ENCODE peak calls at places on chromosomes 5 and 9, in eight cellular contexts. One of them, this sample, is unnamed.

GRCh38 chr9:96139592-96140251 is 162.3 kb downstream of the HSD17B3 start:
- DNase-seq in mesothelial cell of epicardium: no peak
- DNase-seq in endothelial cell: no peak
- DNase-seq in HCT116: no peak
- DNase-seq in dorsolateral prefrontal cortex: peak; percentile 55
- DNase-seq in A549: peak; percentile 48
- DNase-seq in neural progenitor cell: no peak
- DNase-seq in pancreas: no peak
- DNase-seq in this sample: no peak

GRCh38 chr9:114156658-114157421 is 1.5 kb downstream of the COL27A1 start:
- DNase-seq in mesothelial cell of epicardium: peak; percentile 62
- DNase-seq in endothelial cell: peak; percentile 46
- DNase-seq in HCT116: no peak
- DNase-seq in dorsolateral prefrontal cortex: peak; percentile 87
- DNase-seq in A549: peak; percentile 53
- DNase-seq in neural progenitor cell: peak; percentile 68
- DNase-seq in pancreas: peak; percentile 51
- DNase-seq in this sample: peak; percentile 63

GRCh38 chr5:15615859-15616258 is 115.9 kb downstream of the FBXL7 start:
- DNase-seq in mesothelial cell of epicardium: no peak
- DNase-seq in endothelial cell: no peak
- DNase-seq in HCT116: no peak
- DNase-seq in dorsolateral prefrontal cortex: no peak
- DNase-seq in A549: no peak
- DNase-seq in neural progenitor cell: no peak
- DNase-seq in pancreas: no peak
- DNase-seq in this sample: no peak

GRCh38 chr9:21568484-21568883 is 86.4 kb upstream of the IFNE start:
- DNase-seq in mesothelial cell of epicardium: no peak
- DNase-seq in endothelial cell: no peak
- DNase-seq in HCT116: no peak
- DNase-seq in dorsolateral prefrontal cortex: no peak
- DNase-seq in A549: no peak
- DNase-seq in neural progenitor cell: no peak
- DNase-seq in pancreas: no peak
- DNase-seq in this sample: no peak

GRCh38 chr9:135088979-135089847 is 1.7 kb downstream of the OLFM1 start:
- DNase-seq in mesothelial cell of epicardium: no peak
- DNase-seq in endothelial cell: no peak
- DNase-seq in HCT116: no peak
- DNase-seq in dorsolateral prefrontal cortex: no peak
- DNase-seq in A549: no peak
- DNase-seq in neural progenitor cell: no peak
- DNase-seq in pancreas: no peak
- DNase-seq in this sample: no peak

GRCh38 chr9:130539473-130540223 is 39.7 kb upstream of the FUBP3 start:
- DNase-seq in mesothelial cell of epicardium: no peak
- DNase-seq in endothelial cell: no peak
- DNase-seq in HCT116: peak; percentile 40
- DNase-seq in dorsolateral prefrontal cortex: peak; percentile 52
- DNase-seq in A549: peak; percentile 59
- DNase-seq in neural progenitor cell: no peak
- DNase-seq in pancreas: peak; percentile 23
- DNase-seq in this sample: no peak

GRCh38 chr5:5882706-5883105 is 460.2 kb downstream of the ICE1 start:
- DNase-seq in mesothelial cell of epicardium: no peak
- DNase-seq in endothelial cell: no peak
- DNase-seq in HCT116: no peak
- DNase-seq in dorsolateral prefrontal cortex: no peak
- DNase-seq in A549: no peak
- DNase-seq in neural progenitor cell: no peak
- DNase-seq in pancreas: no peak
- DNase-seq in this sample: no peak

GRCh38 chr5:76607353-76607871 is 15.8 kb downstream of the F2RL2 start:
- DNase-seq in mesothelial cell of epicardium: no peak
- DNase-seq in endothelial cell: no peak
- DNase-seq in HCT116: no peak
- DNase-seq in dorsolateral prefrontal cortex: no peak
- DNase-seq in A549: no peak
- DNase-seq in neural progenitor cell: peak; percentile 66
- DNase-seq in pancreas: no peak
- DNase-seq in this sample: peak; percentile 6

GRCh38 chr9:18189876-18190670 is 283.9 kb upstream of the ADAMTSL1 start:
- DNase-seq in mesothelial cell of epicardium: no peak
- DNase-seq in endothelial cell: no peak
- DNase-seq in HCT116: no peak
- DNase-seq in dorsolateral prefrontal cortex: no peak
- DNase-seq in A549: no peak
- DNase-seq in neural progenitor cell: no peak
- DNase-seq in pancreas: no peak
- DNase-seq in this sample: no peak

GRCh38 chr5:115811406-115811805 is 5.1 kb downstream of the CDO1 start:
- DNase-seq in mesothelial cell of epicardium: no peak
- DNase-seq in endothelial cell: no peak
- DNase-seq in HCT116: no peak
- DNase-seq in dorsolateral prefrontal cortex: no peak
- DNase-seq in A549: no peak
- DNase-seq in neural progenitor cell: no peak
- DNase-seq in pancreas: no peak
- DNase-seq in this sample: no peak

DNA sequence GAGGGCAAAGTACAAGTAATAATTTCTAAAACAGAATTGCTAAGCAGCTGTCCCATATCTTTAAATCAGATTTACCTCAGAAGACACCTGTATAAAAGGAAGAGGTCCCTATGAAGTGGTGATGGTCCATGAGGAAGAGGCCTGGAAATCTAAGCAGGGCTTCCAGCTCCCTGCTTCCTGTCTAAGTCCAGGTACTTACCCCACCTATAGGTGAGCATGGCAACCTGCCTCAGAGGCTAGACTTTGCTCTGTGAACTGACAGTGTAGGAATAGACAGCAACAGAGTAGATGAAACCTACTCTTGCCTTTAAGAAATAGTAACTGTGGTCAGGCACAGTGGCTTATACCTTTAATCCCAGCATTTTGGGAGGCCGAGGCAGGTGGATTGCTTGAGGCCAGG is 55.8 kb upstream of the ARRDC3 start:
- DNase-seq in mesothelial cell of epicardium: no peak
- DNase-seq in endothelial cell: no peak
- DNase-seq in HCT116: peak; percentile 34
- DNase-seq in dorsolateral prefrontal cortex: no peak
- DNase-seq in A549: no peak
- DNase-seq in neural progenitor cell: peak; percentile 3
- DNase-seq in pancreas: no peak
- DNase-seq in this sample: no peak
- TF ChIP-seq CTCF in mesothelial cell of epicardium: no peak
- TF ChIP-seq CTCF in endothelial cell: no peak
- TF ChIP-seq CTCF in HCT116: peak; percentile 14
- TF ChIP-seq CTCF in dorsolateral prefrontal cortex: no peak
- TF ChIP-seq CTCF in A549: no peak
- TF ChIP-seq CTCF in neural progenitor cell: peak; percentile 18
- TF ChIP-seq CTCF in pancreas: no peak
- TF ChIP-seq CTCF in this sample: no peak

GRCh38 chr5:175872287-175873089 is 1.1 kb downstream of the CPLX2 start:
- DNase-seq in mesothelial cell of epicardium: no peak
- DNase-seq in endothelial cell: peak; percentile 13
- DNase-seq in HCT116: no peak
- DNase-seq in dorsolateral prefrontal cortex: no peak
- DNase-seq in A549: peak; percentile 80
- DNase-seq in neural progenitor cell: peak; percentile 41
- DNase-seq in pancreas: no peak
- DNase-seq in this sample: peak; percentile 28

GRCh38 chr5:175870820-175871447 is 444 bp upstream of the CPLX2 start:
- DNase-seq in mesothelial cell of epicardium: no peak
- DNase-seq in endothelial cell: no peak
- DNase-seq in HCT116: no peak
- DNase-seq in dorsolateral prefrontal cortex: no peak
- DNase-seq in A549: peak; percentile 93
- DNase-seq in neural progenitor cell: no peak
- DNase-seq in pancreas: no peak
- DNase-seq in this sample: no peak

GRCh38 chr5:175876107-175876506 is 4.7 kb downstream of the CPLX2 start:
- DNase-seq in mesothelial cell of epicardium: no peak
- DNase-seq in endothelial cell: no peak
- DNase-seq in HCT116: no peak
- DNase-seq in dorsolateral prefrontal cortex: no peak
- DNase-seq in A549: no peak
- DNase-seq in neural progenitor cell: no peak
- DNase-seq in pancreas: no peak
- DNase-seq in this sample: no peak

GRCh38 chr5:175874462-175875139 is 3.2 kb downstream of the CPLX2 start:
- DNase-seq in mesothelial cell of epicardium: no peak
- DNase-seq in endothelial cell: no peak
- DNase-seq in HCT116: no peak
- DNase-seq in dorsolateral prefrontal cortex: no peak
- DNase-seq in A549: no peak
- DNase-seq in neural progenitor cell: no peak
- DNase-seq in pancreas: no peak
- DNase-seq in this sample: no peak

GRCh38 chr5:175873090-175873454 is 1.7 kb downstream of the CPLX2 start:
- DNase-seq in mesothelial cell of epicardium: no peak
- DNase-seq in endothelial cell: peak; percentile 76
- DNase-seq in HCT116: no peak
- DNase-seq in dorsolateral prefrontal cortex: peak; percentile 75
- DNase-seq in A549: peak; percentile 84
- DNase-seq in neural progenitor cell: peak; percentile 80
- DNase-seq in pancreas: no peak
- DNase-seq in this sample: peak; percentile 71
- TF ChIP-seq CTCF in mesothelial cell of epicardium: no peak
- TF ChIP-seq CTCF in endothelial cell: no peak
- TF ChIP-seq CTCF in HCT116: no peak
- TF ChIP-seq CTCF in dorsolateral prefrontal cortex: peak; percentile 17
- TF ChIP-seq CTCF in A549: peak; percentile 55
- TF ChIP-seq CTCF in neural progenitor cell: peak; percentile 60
- TF ChIP-seq CTCF in pancreas: no peak
- TF ChIP-seq CTCF in this sample: peak; percentile 30

GRCh38 chr5:87421307-87421706 is 8.6 kb upstream of the CCNH start:
- DNase-seq in mesothelial cell of epicardium: no peak
- DNase-seq in endothelial cell: no peak
- DNase-seq in HCT116: no peak
- DNase-seq in dorsolateral prefrontal cortex: no peak
- DNase-seq in A549: no peak
- DNase-seq in neural progenitor cell: no peak
- DNase-seq in pancreas: no peak
- DNase-seq in this sample: no peak
- TF ChIP-seq CTCF in mesothelial cell of epicardium: no peak
- TF ChIP-seq CTCF in endothelial cell: no peak
- TF ChIP-seq CTCF in HCT116: no peak
- TF ChIP-seq CTCF in dorsolateral prefrontal cortex: no peak
- TF ChIP-seq CTCF in A549: no peak
- TF ChIP-seq CTCF in neural progenitor cell: no peak
- TF ChIP-seq CTCF in pancreas: no peak
- TF ChIP-seq CTCF in this sample: no peak

GRCh38 chr5:28710360-28710759 is 1672.0 kb upstream of the CDH9 start:
- DNase-seq in mesothelial cell of epicardium: no peak
- DNase-seq in endothelial cell: no peak
- DNase-seq in HCT116: no peak
- DNase-seq in dorsolateral prefrontal cortex: no peak
- DNase-seq in A549: no peak
- DNase-seq in neural progenitor cell: no peak
- DNase-seq in pancreas: no peak
- DNase-seq in this sample: no peak
- TF ChIP-seq CTCF in mesothelial cell of epicardium: peak; percentile 48
- TF ChIP-seq CTCF in endothelial cell: peak; percentile 77
- TF ChIP-seq CTCF in HCT116: no peak
- TF ChIP-seq CTCF in dorsolateral prefrontal cortex: no peak
- TF ChIP-seq CTCF in A549: no peak
- TF ChIP-seq CTCF in neural progenitor cell: peak; percentile 41
- TF ChIP-seq CTCF in pancreas: no peak
- TF ChIP-seq CTCF in this sample: peak; percentile 33

GRCh38 chr9:132164604-132165362 is 2.9 kb downstream of the NTNG2 start:
- DNase-seq in mesothelial cell of epicardium: no peak
- DNase-seq in endothelial cell: no peak
- DNase-seq in HCT116: no peak
- DNase-seq in dorsolateral prefrontal cortex: no peak
- DNase-seq in A549: no peak
- DNase-seq in neural progenitor cell: peak; percentile 43
- DNase-seq in pancreas: peak; percentile 85
- DNase-seq in this sample: peak; percentile 28

GRCh38 chr9:132167192-132167591 is 5.3 kb downstream of the NTNG2 start:
- DNase-seq in mesothelial cell of epicardium: no peak
- DNase-seq in endothelial cell: no peak
- DNase-seq in HCT116: no peak
- DNase-seq in dorsolateral prefrontal cortex: no peak
- DNase-seq in A549: no peak
- DNase-seq in neural progenitor cell: no peak
- DNase-seq in pancreas: no peak
- DNase-seq in this sample: no peak

GRCh38 chr9:132168851-132169250 is 7.0 kb downstream of the NTNG2 start:
- DNase-seq in mesothelial cell of epicardium: no peak
- DNase-seq in endothelial cell: no peak
- DNase-seq in HCT116: no peak
- DNase-seq in dorsolateral prefrontal cortex: no peak
- DNase-seq in A549: no peak
- DNase-seq in neural progenitor cell: no peak
- DNase-seq in pancreas: no peak
- DNase-seq in this sample: no peak

GRCh38 chr9:132168347-132168746 is 6.5 kb downstream of the NTNG2 start:
- DNase-seq in mesothelial cell of epicardium: no peak
- DNase-seq in endothelial cell: no peak
- DNase-seq in HCT116: no peak
- DNase-seq in dorsolateral prefrontal cortex: peak; percentile 88
- DNase-seq in A549: no peak
- DNase-seq in neural progenitor cell: no peak
- DNase-seq in pancreas: peak; percentile 50
- DNase-seq in this sample: no peak

DNA sequence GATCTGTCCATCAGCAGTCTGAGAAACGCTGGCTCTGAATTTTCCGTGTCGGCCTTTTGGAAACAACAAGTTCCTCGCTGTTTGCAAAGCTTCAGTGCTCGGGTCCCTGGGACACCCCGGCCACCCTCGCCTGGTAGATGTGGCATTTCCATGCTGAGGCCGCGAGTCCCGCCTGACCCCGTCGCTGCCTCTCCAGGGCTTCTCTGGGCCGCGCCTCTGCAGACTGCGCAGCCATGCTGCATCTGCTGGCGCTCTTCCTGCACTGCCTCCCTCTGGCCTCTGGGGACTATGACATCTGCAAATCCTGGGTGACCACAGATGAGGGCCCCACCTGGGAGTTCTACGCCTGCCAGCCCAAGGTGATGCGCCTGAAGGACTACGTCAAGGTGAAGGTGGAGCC is 4.7 kb downstream of the NTNG2 start:
- DNase-seq in mesothelial cell of epicardium: no peak
- DNase-seq in endothelial cell: no peak
- DNase-seq in HCT116: no peak
- DNase-seq in dorsolateral prefrontal cortex: no peak
- DNase-seq in A549: peak; percentile 57
- DNase-seq in neural progenitor cell: peak; percentile 74
- DNase-seq in pancreas: no peak
- DNase-seq in this sample: no peak
- TF ChIP-seq CTCF in mesothelial cell of epicardium: no peak
- TF ChIP-seq CTCF in endothelial cell: no peak
- TF ChIP-seq CTCF in HCT116: peak; percentile 43
- TF ChIP-seq CTCF in dorsolateral prefrontal cortex: peak; percentile 16
- TF ChIP-seq CTCF in A549: peak; percentile 40
- TF ChIP-seq CTCF in neural progenitor cell: peak; percentile 65
- TF ChIP-seq CTCF in pancreas: no peak
- TF ChIP-seq CTCF in this sample: peak; percentile 36

GRCh38 chr5:127216906-127217675 is 73.5 kb upstream of the MEGF10 start:
- DNase-seq in mesothelial cell of epicardium: no peak
- DNase-seq in endothelial cell: no peak
- DNase-seq in HCT116: no peak
- DNase-seq in dorsolateral prefrontal cortex: no peak
- DNase-seq in A549: no peak
- DNase-seq in neural progenitor cell: peak; percentile 43
- DNase-seq in pancreas: no peak
- DNase-seq in this sample: peak; percentile 16
- TF ChIP-seq CTCF in mesothelial cell of epicardium: no peak
- TF ChIP-seq CTCF in endothelial cell: no peak
- TF ChIP-seq CTCF in HCT116: no peak
- TF ChIP-seq CTCF in dorsolateral prefrontal cortex: no peak
- TF ChIP-seq CTCF in A549: no peak
- TF ChIP-seq CTCF in neural progenitor cell: peak; percentile 34
- TF ChIP-seq CTCF in pancreas: no peak
- TF ChIP-seq CTCF in this sample: no peak

This sample was measured in nephron progenitor cell.